ENCODE peak calls at places on chromosomes 13 and 19, in four cellular contexts. G is ELF-1; E is activated T-helper 1 cell treated with anti-CD3 and anti-CD28 coated beads, Interleukin-12 subunit alpha, Interleukin-12 subunit beta, Interleukin-2, Interleukin-4 antibody, amounts not matched to agents 30 ng/mL and 10 ng/mL and 1 ng/mL, durations not matched to agents 14 hours and 24 hours and 36 hours; Y is posterior cingulate gyrus. M is an unnamed sample.
A peak's percentile ranks its signal among the peaks of the same experiment; 100 is the strongest.

GRCh38 chr13:48561461-48562224 is 28.8 kb upstream of the RCBTB2 start:
- DNase-seq in G (no peak), E (no peak), Y (no peak), M (no peak)

GRCh38 chr19:50315773-50316448 is 13.3 kb downstream of the KCNC3 start:
- DNase-seq in G (peak; percentile 86), E (no peak), Y (peak; percentile 61), M (peak; percentile 32)

GRCh38 chr19:16470911-16471811 is 609 bp downstream of the EPS15L1 start:
- DNase-seq in G (peak; percentile 29), E (peak; percentile 22), Y (peak; percentile 19), M (peak; percentile 91)

GRCh38 chr19:12797141-12797587 is 4.4 kb downstream of the PRDX2 start:
- DNase-seq in G (no peak), E (no peak), Y (no peak), M (no peak)

GRCh38 chr13:70339738-70340137 is 231.5 kb upstream of the KLHL1 start:
- DNase-seq in G (peak; percentile 56), E (no peak), Y (no peak), M (peak; percentile 1)

GRCh38 chr19:5231857-5232503 is 108.6 kb downstream of the PTPRS start:
- DNase-seq in G (no peak), E (no peak), Y (no peak), M (peak; percentile 15)

GRCh38 chr19:4081441-4082129 is 14.9 kb upstream of the ZBTB7A start:
- DNase-seq in G (no peak), E (no peak), Y (no peak), M (no peak)

GRCh38 chr19:56942749-56943148 is 102.2 kb upstream of the PEG3 start:
- DNase-seq in G (no peak), E (no peak), Y (no peak), M (peak; percentile 2)

GRCh38 chr13:86585826-86586225 is 786.6 kb upstream of the SLITRK6 start:
- DNase-seq in G (no peak), E (no peak), Y (no peak), M (peak; percentile 80)

GRCh38 chr19:11848594-11849263 is at the start of gene ZNF439:
- DNase-seq in G (peak; percentile 1), E (peak; percentile 76), Y (peak; percentile 94), M (peak; percentile 93)

GRCh38 chr19:1408300-1409203 is 1.2 kb downstream of the DAZAP1 start:
- DNase-seq in G (peak; percentile 74), E (peak; percentile 49), Y (no peak), M (peak; percentile 82)

GRCh38 chr19:58434217-58434616 is 5.7 kb downstream of the ZNF132 start:
- DNase-seq in G (no peak), E (no peak), Y (no peak), M (peak; percentile 26)

GRCh38 chr19:48698046-48698445 is 2.3 kb downstream of the FUT2 start:
- DNase-seq in G (no peak), E (no peak), Y (no peak), M (peak; percentile 54)

GRCh38 chr13:52830946-52831345 is 17.5 kb downstream of the PCDH8 start:
- DNase-seq in G (no peak), E (no peak), Y (no peak), M (peak; percentile 12)

GRCh38 chr19:58409010-58409790 is 751 bp downstream of the ZNF584 start:
- DNase-seq in G (no peak), E (no peak), Y (peak; percentile 33), M (peak; percentile 67)

GRCh38 chr13:113765241-113765910 is 6.3 kb downstream of the TMEM255B start:
- DNase-seq in G (no peak), E (no peak), Y (no peak), M (peak; percentile 12)

GRCh38 chr13:35723820-35724219 is 247.3 kb upstream of the MAB21L1 start:
- DNase-seq in G (no peak), E (no peak), Y (no peak), M (peak; percentile 79)